ENCODE peak calls at places on chromosomes 6 and 20, in nine cellular contexts. A, N, H, Y, V, R, F, D and U are unnamed samples.

GRCh38 chr20:10673831-10674683 is at the start of gene JAG1:
- DNase-seq in A (peak), N (peak), H (peak), Y (peak), V (peak), R (peak), F (peak), D (peak), U (peak)

GRCh38 chr20:37449276-37449675 is 71.8 kb upstream of the NNAT start:
- DNase-seq in A (no peak), N (no peak), H (no peak), Y (no peak), V (no peak), R (peak), F (no peak), D (no peak), U (no peak)

GRCh38 chr6:148364056-148364844 is 21.6 kb downstream of the SASH1 start:
- DNase-seq in A (peak), N (no peak), H (no peak), Y (peak), V (no peak), R (no peak), F (no peak), D (no peak), U (no peak)

GRCh38 chr20:60642546-60642945 is 609.5 kb upstream of the CDH4 start:
- DNase-seq in A (no peak), N (no peak), H (no peak), Y (no peak), V (no peak), R (no peak), F (no peak), D (no peak), U (no peak)

GRCh38 chr6:35751594-35751993 is 14.8 kb downstream of the ARMC12 start:
- DNase-seq in A (no peak), N (no peak), H (no peak), Y (no peak), V (no peak), R (no peak), F (no peak), D (no peak), U (no peak)

GRCh38 chr6:45784250-45784649 is 231.4 kb downstream of the CLIC5 start:
- DNase-seq in A (no peak), N (no peak), H (no peak), Y (no peak), V (no peak), R (no peak), F (no peak), D (no peak), U (no peak)

GRCh38 chr6:125809771-125810315 is 19.1 kb downstream of the NCOA7 start:
- DNase-seq in A (no peak), N (no peak), H (no peak), Y (no peak), V (no peak), R (no peak), F (no peak), D (no peak), U (peak)

GRCh38 chr6:43150051-43150751 is 20.9 kb upstream of the SRF start:
- DNase-seq in A (no peak), N (no peak), H (no peak), Y (no peak), V (no peak), R (no peak), F (no peak), D (no peak), U (no peak)

GRCh38 chr6:121652726-121653623 is 217.5 kb downstream of the GJA1 start:
- DNase-seq in A (peak), N (no peak), H (no peak), Y (peak), V (no peak), R (no peak), F (no peak), D (peak), U (no peak)

GRCh38 chr20:45611054-45611453 is 18.5 kb upstream of the WFDC10A start:
- DNase-seq in A (peak), N (no peak), H (no peak), Y (peak), V (no peak), R (no peak), F (no peak), D (no peak), U (no peak)